ENCODE peak calls at places on chromosomes 2 and 18, in five cellular contexts. L is SHP77 treated with DMSO at 0.1 percent for 48 hours, T is EL, Z is BJ, I is KBM-7. P is an unnamed sample.

GRCh38 chr2:129922571-129923264 is 56.7 kb upstream of the RAB6C start:
- DNase-seq in L (peak), T (no peak), Z (no peak), I (no peak), P (no peak)

GRCh38 chr18:8890957-8891464 is 185.7 kb downstream of the MTCL1 start:
- DNase-seq in L (no peak), T (peak), Z (peak), I (no peak), P (peak)

GRCh38 chr2:28544915-28545589 is 49.2 kb downstream of the PLB1 start:
- DNase-seq in L (no peak), T (no peak), Z (no peak), I (no peak), P (no peak)

GRCh38 chr18:34023471-34023870 is 201.2 kb downstream of the NOL4 start:
- DNase-seq in L (no peak), T (no peak), Z (no peak), I (no peak), P (peak)

GRCh38 chr2:231642631-231643493 is 50.2 kb downstream of the TEX44 start:
- DNase-seq in L (no peak), T (peak), Z (peak), I (peak), P (peak)

GRCh38 chr2:157887946-157888345 is 11.8 kb upstream of the ACVR1 start:
- DNase-seq in L (no peak), T (no peak), Z (no peak), I (no peak), P (no peak)

GRCh38 chr2:27133195-27133875 is 1.1 kb downstream of the PREB start:
- DNase-seq in L (no peak), T (no peak), Z (no peak), I (peak), P (no peak)

GRCh38 chr18:13321923-13322322 is 103.4 kb downstream of the LDLRAD4 start:
- DNase-seq in L (no peak), T (no peak), Z (no peak), I (no peak), P (no peak)

GRCh38 chr18:22422909-22423548 is 5.3 kb upstream of the CTAGE1 start:
- DNase-seq in L (no peak), T (peak), Z (no peak), I (no peak), P (peak)

GRCh38 chr18:67730884-67731283 is 214.4 kb upstream of the DSEL start:
- DNase-seq in L (no peak), T (peak), Z (peak), I (no peak), P (peak)